ENCODE peak calls at places on chromosomes 13 and 19, in eight cellular contexts. K is fibroblast of lung, T is HCT116, H is psoas muscle, V is fibroblast of mammary gland, C is right atrium auricular region, R is type B pancreatic cell, U is progenitor cell of endocrine pancreas. P is an unnamed sample.

GRCh38 chr19:33226550-33227241 is 1.0 kb upstream of the SLC7A10 start:
- DNase-seq in K (peak; percentile 9), V (no peak), R (no peak), U (peak; percentile 37), H (no peak), T (no peak), C (no peak), P (no peak)

GRCh38 chr19:46115396-46116109 is 8.9 kb downstream of the IGFL3 start:
- DNase-seq in K (peak; percentile 57), H (no peak), V (peak; percentile 79), R (no peak), T (peak; percentile 33), C (no peak), U (no peak), P (peak; percentile 94)

GRCh38 chr13:65977525-65977924 is 1252.6 kb downstream of the PCDH9 start:
- DNase-seq in C (no peak), V (no peak), U (no peak), K (no peak), H (no peak), R (no peak), T (no peak), P (no peak)

GRCh38 chr19:14835011-14835410 is at the start of the genes OR7A5 and OR7C1:
- DNase-seq in V (peak; percentile 63), U (no peak), H (no peak), T (no peak), R (no peak), K (peak; percentile 2), C (no peak), P (peak; percentile 6)

GRCh38 chr13:113920606-113921306 is 53.1 kb downstream of the C13orf46 start:
- DNase-seq in T (no peak), V (no peak), H (no peak), R (peak; percentile 56), U (no peak), K (no peak), C (peak; percentile 28), P (no peak)

GRCh38 chr13:80379245-80379644 is 38.3 kb upstream of the SPRY2 start:
- DNase-seq in V (peak; percentile 91), T (no peak), K (peak; percentile 48), U (no peak), R (no peak), H (no peak), C (no peak), P (peak; percentile 84)

GRCh38 chr19:23774156-23774971 is 15.7 kb upstream of the ZNF681 start:
- DNase-seq in R (no peak), V (peak; percentile 2), H (no peak), K (no peak), C (peak; percentile 53), T (no peak), U (no peak), P (peak; percentile 46)

GRCh38 chr13:35479223-35479536 is 2.7 kb upstream of the MAB21L1 start:
- DNase-seq in V (peak; percentile 46), R (no peak), C (no peak), T (no peak), H (no peak), U (no peak), K (no peak), P (no peak)

GRCh38 chr13:27014406-27015359 is 156.9 kb downstream of the USP12 start:
- DNase-seq in C (no peak), U (no peak), H (no peak), K (peak; percentile 17), R (no peak), V (no peak), T (no peak), P (no peak)

GRCh38 chr19:37148214-37148613 is 24.3 kb downstream of the ZNF585A start:
- DNase-seq in C (no peak), K (no peak), H (no peak), R (no peak), T (no peak), U (no peak), V (no peak), P (no peak)

GRCh38 chr13:43551897-43552456 is 234.8 kb downstream of the ENOX1 start:
- DNase-seq in K (no peak), C (no peak), U (no peak), H (no peak), V (no peak), T (no peak), R (no peak), P (no peak)

GRCh38 chr13:78736142-78736541 is 77.2 kb upstream of the OBI1 start:
- DNase-seq in C (no peak), T (no peak), K (no peak), V (peak; percentile 0), H (no peak), R (no peak), U (no peak), P (no peak)

GRCh38 chr13:54934121-54934520 is 1905.5 kb downstream of the OLFM4 start:
- DNase-seq in C (no peak), R (no peak), H (no peak), V (no peak), T (no peak), K (no peak), U (no peak), P (peak; percentile 37)

DNA sequence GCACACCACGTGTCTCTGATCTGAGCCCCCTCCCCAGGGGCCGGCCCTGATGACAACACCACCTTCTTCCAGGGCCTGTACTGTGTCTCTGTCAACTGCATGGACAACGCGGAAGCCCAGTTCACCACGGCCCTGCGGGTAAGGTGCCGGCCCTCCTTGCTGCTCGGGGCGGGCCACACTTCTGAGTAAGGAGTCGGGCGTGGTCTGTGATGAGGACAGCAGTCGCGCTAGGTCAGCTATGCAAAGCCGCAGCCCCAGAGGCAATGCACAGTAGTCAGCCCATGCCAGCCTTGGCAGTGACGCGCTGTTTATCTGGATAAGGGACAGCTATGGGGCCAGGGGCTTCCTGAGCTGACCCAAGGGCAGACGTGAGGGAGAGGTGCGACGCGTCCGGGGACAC is 24.6 kb downstream of the MAU2 start:
- DNase-seq in R (no peak), K (no peak), T (no peak), V (no peak), C (no peak), U (no peak), H (no peak), P (no peak)
- TF ChIP-seq CTCF in R (no peak), K (no peak), T (no peak), V (no peak), C (no peak), U (no peak), H (no peak), P (no peak)

GRCh38 chr13:42477588-42478190 is 96.3 kb upstream of the TNFSF11 start:
- DNase-seq in K (peak; percentile 85), V (peak; percentile 19), U (no peak), C (no peak), R (no peak), H (peak; percentile 17), T (no peak), P (peak; percentile 55)

GRCh38 chr13:42484396-42484795 is 89.6 kb upstream of the TNFSF11 start:
- DNase-seq in T (no peak), C (no peak), V (peak; percentile 52), H (no peak), K (peak; percentile 47), U (no peak), R (no peak), P (peak; percentile 88)

GRCh38 chr13:42474954-42475353 is 99.0 kb upstream of the TNFSF11 start:
- DNase-seq in K (peak; percentile 97), T (no peak), U (no peak), R (no peak), V (peak; percentile 69), C (no peak), H (no peak), P (no peak)

DNA sequence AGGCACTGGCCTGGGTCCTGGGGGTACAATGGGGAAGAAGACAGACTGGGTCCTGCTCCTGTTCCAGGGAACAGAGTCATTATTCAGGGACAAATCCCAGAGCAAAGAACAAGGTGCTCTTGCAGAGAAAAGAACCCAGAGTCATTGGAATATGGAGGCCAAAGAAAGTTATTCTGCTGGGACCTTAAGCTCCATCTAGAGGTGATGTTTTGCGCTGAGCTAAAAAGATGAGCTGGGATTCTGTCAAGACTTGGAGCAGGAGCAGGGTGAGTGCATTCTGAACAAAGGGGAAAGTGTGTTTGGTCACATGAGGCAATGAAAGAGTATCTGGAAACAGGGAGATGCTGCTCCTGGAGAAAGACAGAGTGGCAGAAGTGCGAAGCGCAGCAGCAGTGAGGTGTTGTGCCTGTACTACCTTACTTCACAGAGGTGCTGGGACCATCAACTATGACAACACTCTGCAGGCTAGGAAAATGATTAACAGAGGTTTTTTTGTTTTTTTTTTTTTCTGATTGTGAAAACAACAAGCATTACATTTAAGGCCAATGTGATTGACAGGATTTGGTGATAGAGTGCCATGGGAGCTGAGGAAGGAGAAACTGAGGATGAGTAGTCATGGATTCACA is 95.3 kb upstream of the TNFSF11 start:
- DNase-seq in U (no peak), R (no peak), T (peak; percentile 10), K (peak; percentile 68), H (no peak), V (peak; percentile 53), C (no peak), P (peak; percentile 45)
- TF ChIP-seq CTCF in U (peak; percentile 33), R (peak; percentile 54), T (no peak), K (peak; percentile 64), H (no peak), V (peak; percentile 57), C (no peak), P (peak; percentile 28)

DNA sequence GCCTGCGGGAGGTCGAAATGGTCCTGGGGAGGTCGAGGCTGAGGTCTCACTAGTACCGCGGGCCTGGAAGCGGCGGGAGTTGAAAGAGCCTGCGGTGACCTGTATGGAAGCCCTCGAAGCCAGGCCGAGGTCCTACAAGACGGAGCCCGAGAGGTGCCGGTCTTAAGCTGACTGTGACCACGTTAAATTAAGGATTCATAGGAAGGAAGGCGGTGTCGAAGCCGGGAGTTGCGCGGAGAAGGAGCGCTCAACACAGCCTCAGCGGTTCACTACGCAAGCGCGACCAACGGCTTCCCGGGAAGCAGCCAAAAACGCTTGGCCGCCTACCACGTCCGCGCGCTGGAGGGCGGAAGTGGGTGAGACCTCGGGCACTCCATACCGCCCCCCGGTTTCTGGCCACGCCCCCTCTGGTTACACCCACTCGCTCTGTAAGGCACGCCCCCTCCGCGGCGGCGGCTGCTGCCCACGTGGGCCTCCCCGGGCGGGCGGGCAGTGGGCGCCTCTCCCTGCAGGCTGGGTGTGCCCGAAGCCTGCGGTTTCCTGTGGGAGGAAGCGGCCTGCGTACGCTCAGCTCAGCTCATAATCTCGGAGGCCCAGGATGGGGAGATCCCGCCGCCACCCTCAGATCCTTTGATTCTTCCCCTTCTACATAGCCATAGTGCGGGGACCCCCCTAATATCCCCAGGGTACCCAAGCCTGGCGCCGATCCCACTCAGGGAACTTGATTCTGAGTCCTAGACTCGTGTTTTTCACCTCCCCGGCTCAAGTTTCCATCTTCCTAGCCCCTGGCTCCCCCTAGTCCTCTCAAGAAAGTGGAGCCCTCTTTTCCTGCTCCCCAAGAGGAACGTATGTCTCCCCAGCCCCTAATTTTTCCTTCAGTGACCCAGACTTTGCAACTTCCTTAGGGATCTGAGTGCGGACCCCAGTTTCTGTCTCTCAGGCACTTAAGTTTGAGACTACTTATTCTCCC is 3.4 kb upstream of the EMP3 start:
- DNase-seq in K (peak; percentile 99), V (peak; percentile 98), U (peak; percentile 96), C (peak; percentile 99), H (peak; percentile 98), R (peak; percentile 98), T (peak; percentile 94), P (peak; percentile 99)
- TF ChIP-seq CTCF in K (no peak), V (no peak), U (peak; percentile 32), C (no peak), H (no peak), R (peak; percentile 29), T (no peak), P (no peak)

DNA sequence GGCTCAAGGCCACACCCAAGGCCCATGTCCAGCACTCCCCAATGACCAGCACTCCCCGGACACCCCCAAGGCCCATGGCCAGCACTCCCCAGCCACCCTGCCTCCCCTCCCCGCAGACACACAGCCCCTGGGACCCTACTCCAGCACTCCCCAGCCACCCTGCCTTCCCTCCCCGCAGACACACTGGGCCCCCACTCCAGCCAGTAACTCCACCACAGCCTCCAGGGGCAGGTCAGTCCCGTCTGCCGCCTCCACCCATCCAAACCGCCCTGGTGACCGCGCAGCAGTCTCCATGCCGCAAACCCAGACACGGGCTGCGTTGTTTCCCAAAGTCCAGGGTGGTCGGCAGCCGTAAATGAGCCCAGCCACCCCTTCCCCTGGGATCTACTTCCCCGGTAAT is 70.7 kb downstream of the SPACA7 start:
- DNase-seq in K (no peak), U (no peak), V (no peak), H (no peak), T (no peak), C (peak; percentile 36), R (no peak), P (no peak)
- TF ChIP-seq CTCF in K (no peak), U (no peak), V (no peak), H (no peak), T (no peak), C (no peak), R (no peak), P (no peak)